ENCODE peak calls at places on chromosomes 13 and 19, in four cellular contexts. S, V, L and I are unnamed samples.

GRCh38 chr13:44605711-44606110 is 29.6 kb upstream of the TSC22D1 start:
- DNase-seq in S (no peak), V (no peak), L (no peak), I (no peak)

GRCh38 chr13:111251646-111252448 is 68.6 kb upstream of the TEX29 start:
- DNase-seq in S (no peak), V (no peak), L (no peak), I (no peak)

GRCh38 chr13:73985789-73986188 is 148.4 kb downstream of the KLF12 start:
- DNase-seq in S (no peak), V (no peak), L (no peak), I (no peak)

GRCh38 chr13:27853871-27854270 is 61.6 kb downstream of the GSX1 start:
- DNase-seq in S (no peak), V (no peak), L (no peak), I (no peak)

GRCh38 chr13:51451467-51452390 is 1.1 kb downstream of the INTS6 start:
- DNase-seq in S (peak), V (peak), L (peak), I (peak)

GRCh38 chr19:1483067-1483978 is 4.3 kb upstream of the C19orf25 start:
- DNase-seq in S (peak), V (no peak), L (no peak), I (no peak)

GRCh38 chr13:32224916-32225315 is 90.2 kb downstream of the ZAR1L start:
- DNase-seq in S (no peak), V (no peak), L (peak), I (no peak)

GRCh38 chr19:409006-409514 is at the start of gene C2CD4C:
- DNase-seq in S (peak), V (no peak), L (no peak), I (peak)

GRCh38 chr19:36638862-36639510 is 27.7 kb downstream of the ZNF461 start:
- DNase-seq in S (no peak), V (no peak), L (peak), I (no peak)

GRCh38 chr13:43985437-43986051 is 105.8 kb downstream of the LACC1 start:
- DNase-seq in S (no peak), V (no peak), L (no peak), I (no peak)

GRCh38 chr19:4379383-4380253 is 20.7 kb downstream of the SH3GL1 start:
- DNase-seq in S (peak), V (no peak), L (no peak), I (no peak)

GRCh38 chr13:113825851-113826250 is 38.0 kb downstream of the GAS6 start:
- DNase-seq in S (peak), V (no peak), L (no peak), I (no peak)

GRCh38 chr13:111318396-111318795 is 2.0 kb upstream of the TEX29 start:
- DNase-seq in S (no peak), V (no peak), L (no peak), I (no peak)

GRCh38 chr19:2254052-2254872 is 2.0 kb downstream of the JSRP1 start:
- DNase-seq in S (no peak), V (no peak), L (no peak), I (no peak)

GRCh38 chr19:46603195-46603637 is 2.1 kb downstream of the CALM3 start:
- DNase-seq in S (no peak), V (no peak), L (no peak), I (peak)

GRCh38 chr13:53405616-53406015 is 377.0 kb downstream of the OLFM4 start:
- DNase-seq in S (no peak), V (no peak), L (no peak), I (no peak)

GRCh38 chr19:19900124-19900523 is 622 bp upstream of the ZNF93 start:
- DNase-seq in S (no peak), V (no peak), L (peak), I (no peak)

GRCh38 chr19:16791942-16792341 is 37.3 kb upstream of the SIN3B start:
- DNase-seq in S (no peak), V (no peak), L (no peak), I (no peak)